ENCODE peak calls at places on chromosomes 6 and 20, in four cellular contexts. U is A549, W is IMR-90, B is pancreas. Z is an unnamed sample.

GRCh38 chr6:24537082-24537699 is 42.4 kb downstream of the ALDH5A1 start:
- DNase-seq in U (no peak), W (no peak), B (no peak), Z (no peak)

GRCh38 chr6:165146456-165146855 is 162.9 kb downstream of the C6orf118 start:
- DNase-seq in W (no peak), B (no peak), U (no peak), Z (no peak)

GRCh38 chr6:108715832-108716231 is 132.4 kb upstream of the ARMC2 start:
- DNase-seq in B (no peak), U (no peak), W (peak), Z (no peak)

GRCh38 chr20:46631212-46631869 is 19.9 kb downstream of the SLC13A3 start:
- DNase-seq in U (peak), B (no peak), W (peak), Z (no peak)

GRCh38 chr20:60600036-60600435 is 641.8 kb downstream of the CDH26 start:
- DNase-seq in B (no peak), U (no peak), W (no peak), Z (no peak)

GRCh38 chr6:22575190-22575589 is 5.8 kb downstream of the HDGFL1 start:
- DNase-seq in B (no peak), W (peak), U (no peak), Z (no peak)

GRCh38 chr20:51884561-51884960 is 82.2 kb upstream of the SALL4 start:
- DNase-seq in W (peak), B (no peak), U (no peak), Z (no peak)

GRCh38 chr6:35634316-35634715 is 54.4 kb downstream of the FKBP5 start:
- DNase-seq in B (no peak), W (no peak), U (no peak), Z (no peak)

GRCh38 chr6:108163644-108164536 is 1.9 kb upstream of the NR2E1 start:
- DNase-seq in U (no peak), B (no peak), W (no peak), Z (no peak)

GRCh38 chr6:162364488-162364887 is 363.1 kb downstream of the PRKN start:
- DNase-seq in U (no peak), W (no peak), B (no peak), Z (no peak)

GRCh38 chr6:78909391-78909790 is 42.0 kb downstream of the IRAK1BP1 start:
- DNase-seq in B (no peak), W (peak), U (no peak), Z (no peak)

GRCh38 chr6:15410126-15410391 is 164.2 kb downstream of the JARID2 start:
- DNase-seq in B (no peak), W (no peak), U (no peak), Z (no peak)
- TF ChIP-seq CTCF in B (no peak), W (no peak), U (no peak), Z (no peak)

GRCh38 chr20:31770243-31770642 is 31.2 kb downstream of the TPX2 start:
- DNase-seq in U (no peak), B (no peak), W (no peak), Z (no peak)
- H3K4me3 ChIP-seq in U (no peak), B (no peak), W (no peak), Z (no peak)

GRCh38 chr6:169545956-169546355 is 155.9 kb downstream of the WDR27 start:
- DNase-seq in B (no peak), U (no peak), W (peak), Z (no peak)

GRCh38 chr6:169539176-169539897 is 162.5 kb downstream of the WDR27 start:
- DNase-seq in W (peak), B (no peak), U (no peak), Z (no peak)

GRCh38 chr6:169542491-169542890 is 159.3 kb downstream of the WDR27 start:
- DNase-seq in B (no peak), U (no peak), W (peak), Z (no peak)

DNA sequence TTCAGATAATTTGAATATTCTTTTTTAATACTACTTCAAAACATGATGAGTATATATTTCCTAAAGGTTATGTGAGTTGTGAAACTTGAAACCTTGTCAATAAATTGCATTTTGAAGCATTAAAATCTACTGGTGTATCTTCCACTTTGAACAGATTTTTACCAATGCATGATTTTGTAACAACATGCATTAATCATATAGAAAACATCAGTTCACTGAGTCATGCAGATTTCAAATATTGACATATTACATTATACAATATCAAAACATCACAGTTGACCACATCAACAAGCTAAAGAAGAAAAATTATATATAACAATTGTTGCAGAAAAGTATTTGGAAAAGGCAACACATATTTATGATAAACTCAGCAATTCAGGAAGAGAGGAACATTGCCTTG is 158.1 kb downstream of the WDR27 start:
- DNase-seq in U (no peak), B (no peak), W (no peak), Z (no peak)
- TF ChIP-seq CTCF in U (no peak), B (no peak), W (no peak), Z (no peak)

DNA sequence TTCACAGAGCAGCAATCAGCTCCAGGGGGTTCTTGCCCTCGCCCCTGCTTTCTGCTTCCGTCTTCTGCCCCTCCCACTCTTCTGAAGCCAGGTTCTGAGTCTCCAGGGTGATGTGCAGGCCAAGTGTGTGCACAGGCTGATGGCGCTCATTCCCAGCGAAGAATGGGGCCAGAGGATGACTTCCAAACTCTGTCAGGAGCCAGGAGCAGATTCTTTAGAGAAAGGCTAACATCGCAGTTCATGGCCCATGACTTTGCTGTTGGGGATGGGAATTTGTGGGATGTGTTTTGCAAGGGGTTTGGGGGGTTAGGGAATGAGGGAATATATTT is 56.1 kb upstream of the CCN6 start:
- DNase-seq in B (no peak), W (no peak), U (no peak), Z (no peak)
- H3K4me3 ChIP-seq in B (no peak), W (no peak), U (no peak), Z (no peak)

DNA sequence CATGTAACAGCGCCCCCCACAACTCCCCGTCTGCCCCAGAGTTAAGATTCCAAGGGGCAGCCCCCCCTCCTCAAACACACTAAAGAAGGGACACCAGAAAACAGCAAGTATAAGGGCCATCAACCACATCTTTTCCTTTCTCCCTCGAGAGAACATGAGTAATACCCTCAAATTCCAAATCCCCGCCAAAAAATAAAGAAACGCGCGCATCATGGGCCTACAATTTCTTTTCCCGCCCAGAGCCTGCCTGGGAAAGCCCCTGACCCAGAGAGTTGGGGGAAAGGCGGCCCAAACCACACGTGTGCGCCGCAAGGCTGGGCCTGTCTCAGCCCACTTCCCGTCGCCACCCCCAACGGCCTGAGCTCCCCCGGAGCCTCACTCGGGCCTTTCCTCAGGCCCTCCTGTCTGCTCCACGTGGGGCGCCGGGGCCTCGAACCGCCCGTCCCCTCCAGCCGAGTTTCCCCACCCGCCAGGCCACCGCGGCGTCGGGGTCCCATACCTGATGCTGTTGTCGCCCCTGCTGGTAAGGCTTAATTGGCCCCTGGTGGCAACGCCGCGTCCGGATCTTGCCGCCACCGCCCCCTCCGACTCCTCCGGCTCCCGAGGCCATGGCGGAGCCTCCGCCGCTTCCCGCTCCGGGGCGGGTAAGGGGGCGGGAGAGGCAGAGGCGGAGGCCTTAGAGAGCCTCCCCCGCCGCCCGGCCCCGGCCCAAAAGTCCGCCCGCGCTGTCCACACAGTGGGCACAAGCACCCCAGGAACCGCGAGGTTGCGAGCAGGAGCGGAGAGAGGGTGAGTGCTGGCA is 746 bp downstream of the NUP153 start:
- DNase-seq in W (peak), U (peak), B (no peak), Z (peak)
- TF ChIP-seq CTCF in W (peak), U (no peak), B (no peak), Z (no peak)

DNA sequence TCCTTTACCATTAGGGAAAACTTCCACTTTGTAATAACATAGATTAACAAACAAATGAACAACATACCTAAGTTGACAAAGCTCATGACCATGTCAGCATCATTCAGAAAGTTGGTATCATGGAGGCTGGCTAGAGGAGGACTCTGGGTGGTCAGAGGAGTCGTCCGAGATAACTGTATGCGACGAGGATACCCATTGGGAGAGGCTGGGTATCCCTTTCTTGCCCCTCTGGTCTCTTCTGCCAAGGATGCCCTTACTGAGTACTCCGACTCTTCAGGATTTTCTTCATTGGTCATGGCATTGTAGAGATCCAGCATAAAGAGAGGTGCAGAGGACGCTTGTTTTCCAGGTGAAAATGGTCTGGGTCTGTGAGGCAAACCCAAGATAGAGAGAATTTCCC is 1.1 kb downstream of the BMP5 start:
- DNase-seq in B (no peak), W (no peak), U (no peak), Z (no peak)
- H3K4me3 ChIP-seq in B (no peak), W (no peak), U (no peak), Z (no peak)

Z was measured in mucosa of descending colon.